ENCODE peak calls at places on chromosomes 5 and 9, in four cellular contexts. P, W, D and L are unnamed samples.

GRCh38 chr9:107905313-107906027 is 415.9 kb upstream of the KLF4 start:
- DNase-seq in P (no peak), W (no peak), D (no peak), L (peak; percentile 27)

GRCh38 chr9:108953983-108954574 is 19.9 kb downstream of the ABITRAM start:
- DNase-seq in P (no peak), W (no peak), D (no peak), L (no peak)

GRCh38 chr5:138850854-138851253 is 24.3 kb downstream of the LRRTM2 start:
- DNase-seq in P (no peak), W (no peak), D (no peak), L (no peak)

GRCh38 chr9:121857941-121858340 is 206.5 kb downstream of the DAB2IP start:
- DNase-seq in P (no peak), W (peak; percentile 59), D (no peak), L (no peak)

GRCh38 chr9:90053027-90053426 is 448.2 kb downstream of the GADD45G start:
- DNase-seq in P (no peak), W (peak; percentile 26), D (peak; percentile 44), L (no peak)

GRCh38 chr9:26176628-26177027 is 498.4 kb upstream of the TUSC1 start:
- DNase-seq in P (no peak), W (no peak), D (no peak), L (no peak)

GRCh38 chr5:16935271-16936149 is 578 bp downstream of the MYO10 start:
- DNase-seq in P (peak; percentile 79), W (peak; percentile 46), D (peak; percentile 67), L (peak; percentile 62)

GRCh38 chr5:132030610-132031009 is 19.2 kb upstream of the ACSL6 start:
- DNase-seq in P (no peak), W (no peak), D (no peak), L (no peak)

GRCh38 chr5:115431116-115431515 is 113.5 kb downstream of the FEM1C start:
- DNase-seq in P (no peak), W (no peak), D (peak; percentile 28), L (no peak)

GRCh38 chr9:70411930-70412677 is 2.4 kb downstream of the KLF9 start:
- DNase-seq in P (peak; percentile 88), W (peak; percentile 78), D (peak; percentile 76), L (peak; percentile 79)

GRCh38 chr5:180799194-180799593 is 3.4 kb downstream of the MGAT1 start:
- DNase-seq in P (no peak), W (no peak), D (peak; percentile 79), L (no peak)
- TF ChIP-seq CTCF in P (peak; percentile 28), W (no peak), D (peak; percentile 59), L (no peak)

GRCh38 chr5:107801061-107801460 is 130.3 kb upstream of the EFNA5 start:
- DNase-seq in P (no peak), W (no peak), D (no peak), L (no peak)
- TF ChIP-seq CTCF in P (no peak), W (no peak), D (no peak), L (no peak)

DNA sequence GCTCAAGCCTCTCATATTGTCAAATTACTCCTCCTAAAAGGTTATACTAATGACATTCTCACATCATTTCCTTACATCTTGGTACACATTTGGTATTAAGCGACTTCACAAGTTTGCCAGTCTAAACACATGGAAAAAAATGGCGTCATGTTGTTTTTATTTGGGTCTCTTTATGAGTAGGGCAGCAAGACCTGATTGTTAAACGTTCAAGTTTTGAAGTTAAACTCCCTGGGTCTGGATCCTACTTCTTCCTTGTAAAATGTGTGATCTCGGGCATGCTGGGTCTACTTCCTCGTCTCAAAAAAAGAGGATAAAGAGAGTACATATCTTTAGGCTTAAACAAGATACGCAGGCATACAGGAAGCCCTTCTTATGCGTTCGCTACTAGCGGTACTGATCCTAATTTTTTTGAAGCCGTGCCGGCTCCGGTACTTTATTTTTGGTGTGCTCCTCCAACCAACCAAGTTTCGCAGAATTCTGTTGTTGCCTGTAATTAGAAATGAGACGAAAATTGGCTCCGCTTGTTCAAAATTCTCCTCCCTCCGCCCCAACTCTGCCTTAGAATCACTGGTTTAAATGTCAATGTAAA is 596 bp upstream of the CDC37L1 start:
- DNase-seq in P (no peak), W (no peak), D (no peak), L (no peak)
- TF ChIP-seq CTCF in P (no peak), W (no peak), D (no peak), L (no peak)

GRCh38 chr9:13502503-13502902 is 223.0 kb upstream of the MPDZ start:
- DNase-seq in P (no peak), W (no peak), D (no peak), L (no peak)

GRCh38 chr9:13503599-13503998 is 224.1 kb upstream of the MPDZ start:
- DNase-seq in P (no peak), W (no peak), D (no peak), L (no peak)

GRCh38 chr9:13500034-13500433 is 220.5 kb upstream of the MPDZ start:
- DNase-seq in P (no peak), W (no peak), D (no peak), L (no peak)
- TF ChIP-seq CTCF in P (no peak), W (no peak), D (no peak), L (no peak)

GRCh38 chr5:176742246-176743105 is 67.9 kb upstream of the UNC5A start:
- DNase-seq in P (peak; percentile 15), W (no peak), D (no peak), L (no peak)

GRCh38 chr5:176743136-176743827 is 67.1 kb upstream of the UNC5A start:
- DNase-seq in P (peak; percentile 57), W (no peak), D (peak; percentile 36), L (no peak)

GRCh38 chr5:176743828-176744583 is 66.4 kb upstream of the UNC5A start:
- DNase-seq in P (peak; percentile 59), W (no peak), D (no peak), L (no peak)

GRCh38 chr5:176741566-176742211 is 68.7 kb upstream of the UNC5A start:
- DNase-seq in P (peak; percentile 54), W (no peak), D (no peak), L (no peak)

GRCh38 chr5:176744584-176744965 is 65.8 kb upstream of the UNC5A start:
- DNase-seq in P (peak; percentile 19), W (no peak), D (no peak), L (no peak)
- TF ChIP-seq CTCF in P (no peak), W (no peak), D (no peak), L (no peak)